ENCODE peak calls at places on chromosomes 11 and 22, in seven cellular contexts. One of them, this sample, is unnamed.

GRCh38 chr11:46202149-46202548 is 75.3 kb upstream of the CREB3L1 start:
- DNase-seq in dorsolateral prefrontal cortex: no peak
- DNase-seq in A549: no peak
- DNase-seq in AG10803: no peak
- DNase-seq in GM23338: peak
- DNase-seq in cardiac fibroblast: no peak
- DNase-seq in endodermal cell: peak
- DNase-seq in this sample: no peak

GRCh38 chr11:75223954-75224643 is 16.5 kb upstream of the TPBGL start:
- DNase-seq in dorsolateral prefrontal cortex: no peak
- DNase-seq in A549: peak
- DNase-seq in AG10803: no peak
- DNase-seq in GM23338: peak
- DNase-seq in cardiac fibroblast: no peak
- DNase-seq in endodermal cell: peak
- DNase-seq in this sample: no peak

GRCh38 chr11:69241075-69241740 is 52.7 kb upstream of the MYEOV start:
- DNase-seq in dorsolateral prefrontal cortex: no peak
- DNase-seq in A549: no peak
- DNase-seq in AG10803: no peak
- DNase-seq in GM23338: peak
- DNase-seq in cardiac fibroblast: no peak
- DNase-seq in endodermal cell: peak
- DNase-seq in this sample: no peak

GRCh38 chr11:59152312-59152967 is 9.8 kb downstream of the FAM111A start:
- DNase-seq in dorsolateral prefrontal cortex: no peak
- DNase-seq in A549: no peak
- DNase-seq in AG10803: no peak
- DNase-seq in GM23338: no peak
- DNase-seq in cardiac fibroblast: no peak
- DNase-seq in endodermal cell: no peak
- DNase-seq in this sample: no peak

GRCh38 chr11:121132211-121132976 is 31.4 kb downstream of the TECTA start:
- DNase-seq in dorsolateral prefrontal cortex: no peak
- DNase-seq in A549: peak
- DNase-seq in AG10803: no peak
- DNase-seq in GM23338: no peak
- DNase-seq in cardiac fibroblast: no peak
- DNase-seq in endodermal cell: no peak
- DNase-seq in this sample: no peak

GRCh38 chr11:59551651-59552521 is 40.5 kb downstream of the OR4D9 start:
- DNase-seq in dorsolateral prefrontal cortex: no peak
- DNase-seq in A549: peak
- DNase-seq in AG10803: peak
- DNase-seq in GM23338: peak
- DNase-seq in cardiac fibroblast: peak
- DNase-seq in endodermal cell: peak
- DNase-seq in this sample: peak

GRCh38 chr11:96122601-96123044 is 198.7 kb upstream of the MTMR2 start:
- DNase-seq in dorsolateral prefrontal cortex: no peak
- DNase-seq in A549: no peak
- DNase-seq in AG10803: no peak
- DNase-seq in GM23338: no peak
- DNase-seq in cardiac fibroblast: no peak
- DNase-seq in endodermal cell: no peak
- DNase-seq in this sample: peak

GRCh38 chr11:64787526-64788320 is 9.4 kb upstream of the SF1 start:
- DNase-seq in dorsolateral prefrontal cortex: peak
- DNase-seq in A549: peak
- DNase-seq in AG10803: peak
- DNase-seq in GM23338: peak
- DNase-seq in cardiac fibroblast: peak
- DNase-seq in endodermal cell: peak
- DNase-seq in this sample: no peak

GRCh38 chr11:106670069-106670468 is 348.2 kb downstream of the GUCY1A2 start:
- DNase-seq in dorsolateral prefrontal cortex: no peak
- DNase-seq in A549: no peak
- DNase-seq in AG10803: no peak
- DNase-seq in GM23338: peak
- DNase-seq in cardiac fibroblast: no peak
- DNase-seq in endodermal cell: no peak
- DNase-seq in this sample: no peak

GRCh38 chr11:13339196-13340153 is 61.9 kb downstream of the BMAL1 start:
- DNase-seq in dorsolateral prefrontal cortex: no peak
- DNase-seq in A549: peak
- DNase-seq in AG10803: peak
- DNase-seq in GM23338: no peak
- DNase-seq in cardiac fibroblast: peak
- DNase-seq in endodermal cell: no peak
- DNase-seq in this sample: peak

GRCh38 chr11:112364962-112365481 is 104.4 kb upstream of the PLET1 start:
- DNase-seq in dorsolateral prefrontal cortex: no peak
- DNase-seq in A549: peak
- DNase-seq in AG10803: peak
- DNase-seq in GM23338: no peak
- DNase-seq in cardiac fibroblast: peak
- DNase-seq in endodermal cell: no peak
- DNase-seq in this sample: peak

GRCh38 chr11:132981146-132981956 is 551.0 kb downstream of the OPCML start:
- DNase-seq in dorsolateral prefrontal cortex: no peak
- DNase-seq in A549: no peak
- DNase-seq in AG10803: no peak
- DNase-seq in GM23338: no peak
- DNase-seq in cardiac fibroblast: no peak
- DNase-seq in endodermal cell: no peak
- DNase-seq in this sample: no peak

GRCh38 chr11:117011541-117011908 is 86.7 kb downstream of the SIK3 start:
- DNase-seq in dorsolateral prefrontal cortex: no peak
- DNase-seq in A549: peak
- DNase-seq in AG10803: no peak
- DNase-seq in GM23338: no peak
- DNase-seq in cardiac fibroblast: peak
- DNase-seq in endodermal cell: no peak
- DNase-seq in this sample: no peak

GRCh38 chr11:58688779-58689503 is 42.8 kb downstream of the GLYAT start:
- DNase-seq in dorsolateral prefrontal cortex: no peak
- DNase-seq in A549: no peak
- DNase-seq in AG10803: peak
- DNase-seq in GM23338: no peak
- DNase-seq in cardiac fibroblast: no peak
- DNase-seq in endodermal cell: no peak
- DNase-seq in this sample: no peak

GRCh38 chr22:31144223-31144622 is 3.9 kb upstream of the PLA2G3 start:
- DNase-seq in dorsolateral prefrontal cortex: no peak
- DNase-seq in A549: no peak
- DNase-seq in AG10803: peak
- DNase-seq in GM23338: no peak
- DNase-seq in cardiac fibroblast: no peak
- DNase-seq in endodermal cell: no peak
- DNase-seq in this sample: no peak

GRCh38 chr22:36977401-36977861 is 41.8 kb downstream of the TST start:
- DNase-seq in dorsolateral prefrontal cortex: no peak
- DNase-seq in A549: peak
- DNase-seq in AG10803: peak
- DNase-seq in GM23338: peak
- DNase-seq in cardiac fibroblast: peak
- DNase-seq in endodermal cell: peak
- DNase-seq in this sample: no peak
- TF ChIP-seq CTCF in dorsolateral prefrontal cortex: no peak
- TF ChIP-seq CTCF in A549: peak
- TF ChIP-seq CTCF in AG10803: peak
- TF ChIP-seq CTCF in GM23338: peak
- TF ChIP-seq CTCF in cardiac fibroblast: peak
- TF ChIP-seq CTCF in endodermal cell: peak
- TF ChIP-seq CTCF in this sample: peak

GRCh38 chr11:109085708-109086373 is 336.1 kb upstream of the C11orf87 start:
- DNase-seq in dorsolateral prefrontal cortex: no peak
- DNase-seq in A549: no peak
- DNase-seq in AG10803: peak
- DNase-seq in GM23338: no peak
- DNase-seq in cardiac fibroblast: peak
- DNase-seq in endodermal cell: no peak
- DNase-seq in this sample: no peak
- H3K4me3 ChIP-seq in dorsolateral prefrontal cortex: no peak
- H3K4me3 ChIP-seq in A549: no peak
- H3K4me3 ChIP-seq in AG10803: no peak
- H3K4me3 ChIP-seq in GM23338: no peak
- H3K4me3 ChIP-seq in cardiac fibroblast: no peak
- H3K4me3 ChIP-seq in endodermal cell: no peak
- H3K4me3 ChIP-seq in this sample: no peak

GRCh38 chr11:10922944-10923343 is 65.1 kb upstream of the ZBED5 start:
- DNase-seq in dorsolateral prefrontal cortex: no peak
- DNase-seq in A549: no peak
- DNase-seq in AG10803: no peak
- DNase-seq in GM23338: no peak
- DNase-seq in cardiac fibroblast: no peak
- DNase-seq in endodermal cell: no peak
- DNase-seq in this sample: no peak
- TF ChIP-seq CTCF in dorsolateral prefrontal cortex: no peak
- TF ChIP-seq CTCF in A549: no peak
- TF ChIP-seq CTCF in AG10803: no peak
- TF ChIP-seq CTCF in GM23338: no peak
- TF ChIP-seq CTCF in cardiac fibroblast: no peak
- TF ChIP-seq CTCF in endodermal cell: no peak
- TF ChIP-seq CTCF in this sample: no peak

GRCh38 chr11:1870326-1870696 is 17.4 kb downstream of the LSP1 start:
- DNase-seq in dorsolateral prefrontal cortex: no peak
- DNase-seq in A549: no peak
- DNase-seq in AG10803: no peak
- DNase-seq in GM23338: no peak
- DNase-seq in cardiac fibroblast: no peak
- DNase-seq in endodermal cell: no peak
- DNase-seq in this sample: no peak

GRCh38 chr11:1871531-1871930 is 18.6 kb downstream of the LSP1 start:
- DNase-seq in dorsolateral prefrontal cortex: no peak
- DNase-seq in A549: no peak
- DNase-seq in AG10803: no peak
- DNase-seq in GM23338: no peak
- DNase-seq in cardiac fibroblast: no peak
- DNase-seq in endodermal cell: no peak
- DNase-seq in this sample: no peak

GRCh38 chr11:1872267-1872985 is 19.3 kb downstream of the PRR33 start:
- DNase-seq in dorsolateral prefrontal cortex: no peak
- DNase-seq in A549: no peak
- DNase-seq in AG10803: no peak
- DNase-seq in GM23338: no peak
- DNase-seq in cardiac fibroblast: no peak
- DNase-seq in endodermal cell: no peak
- DNase-seq in this sample: no peak

GRCh38 chr11:1869427-1870325 is 16.8 kb downstream of the LSP1 start:
- DNase-seq in dorsolateral prefrontal cortex: no peak
- DNase-seq in A549: peak
- DNase-seq in AG10803: no peak
- DNase-seq in GM23338: peak
- DNase-seq in cardiac fibroblast: no peak
- DNase-seq in endodermal cell: no peak
- DNase-seq in this sample: no peak

GRCh38 chr11:1870721-1871466 is 18.0 kb downstream of the LSP1 start:
- DNase-seq in dorsolateral prefrontal cortex: peak
- DNase-seq in A549: no peak
- DNase-seq in AG10803: peak
- DNase-seq in GM23338: peak
- DNase-seq in cardiac fibroblast: no peak
- DNase-seq in endodermal cell: no peak
- DNase-seq in this sample: no peak
- H3K4me3 ChIP-seq in dorsolateral prefrontal cortex: no peak
- H3K4me3 ChIP-seq in A549: no peak
- H3K4me3 ChIP-seq in AG10803: no peak
- H3K4me3 ChIP-seq in GM23338: no peak
- H3K4me3 ChIP-seq in cardiac fibroblast: no peak
- H3K4me3 ChIP-seq in endodermal cell: no peak
- H3K4me3 ChIP-seq in this sample: no peak

GRCh38 chr11:86941077-86941870 is 13.9 kb downstream of the FZD4 start:
- DNase-seq in dorsolateral prefrontal cortex: no peak
- DNase-seq in A549: no peak
- DNase-seq in AG10803: no peak
- DNase-seq in GM23338: no peak
- DNase-seq in cardiac fibroblast: no peak
- DNase-seq in endodermal cell: no peak
- DNase-seq in this sample: no peak

GRCh38 chr11:86941871-86942208 is 13.4 kb downstream of the FZD4 start:
- DNase-seq in dorsolateral prefrontal cortex: no peak
- DNase-seq in A549: no peak
- DNase-seq in AG10803: no peak
- DNase-seq in GM23338: no peak
- DNase-seq in cardiac fibroblast: no peak
- DNase-seq in endodermal cell: no peak
- DNase-seq in this sample: no peak

GRCh38 chr11:86938900-86939880 is 16.0 kb downstream of the FZD4 start:
- DNase-seq in dorsolateral prefrontal cortex: no peak
- DNase-seq in A549: peak
- DNase-seq in AG10803: peak
- DNase-seq in GM23338: peak
- DNase-seq in cardiac fibroblast: peak
- DNase-seq in endodermal cell: no peak
- DNase-seq in this sample: no peak

GRCh38 chr11:86938203-86938899 is 16.8 kb downstream of the FZD4 start:
- DNase-seq in dorsolateral prefrontal cortex: no peak
- DNase-seq in A549: no peak
- DNase-seq in AG10803: no peak
- DNase-seq in GM23338: no peak
- DNase-seq in cardiac fibroblast: no peak
- DNase-seq in endodermal cell: no peak
- DNase-seq in this sample: no peak

DNA sequence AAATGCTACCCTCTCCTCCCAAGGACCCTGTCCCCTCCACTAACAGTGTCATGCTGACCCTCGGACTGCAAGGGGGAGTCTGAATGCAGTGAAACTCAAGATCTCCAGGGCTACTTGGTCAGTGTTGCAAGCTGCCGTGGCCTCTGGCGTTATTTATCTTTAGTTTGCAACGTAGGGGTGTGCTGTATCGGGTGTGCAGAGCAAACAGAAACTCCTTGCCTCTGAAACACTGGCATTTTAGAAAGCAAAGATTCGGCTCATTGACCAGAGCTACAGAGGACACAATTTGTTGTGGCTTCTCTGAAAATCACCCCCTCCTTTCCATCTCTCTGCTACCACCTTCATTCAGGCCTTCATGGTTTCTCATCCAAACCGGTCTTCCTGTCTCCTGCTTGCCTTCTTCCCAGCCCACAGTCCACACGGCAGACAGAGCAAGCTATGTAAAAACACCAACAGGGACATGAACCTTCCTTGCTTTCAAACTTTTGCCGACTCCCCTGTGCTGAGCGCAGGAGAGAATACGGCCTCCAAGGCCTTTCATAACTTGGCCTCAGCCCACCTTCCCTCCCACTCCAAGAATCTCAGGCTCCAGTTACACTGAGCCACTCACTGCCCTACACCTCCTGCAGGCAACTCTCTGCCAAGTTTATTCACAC is 14.9 kb downstream of the FZD4 start:
- DNase-seq in dorsolateral prefrontal cortex: no peak
- DNase-seq in A549: no peak
- DNase-seq in AG10803: peak
- DNase-seq in GM23338: peak
- DNase-seq in cardiac fibroblast: peak
- DNase-seq in endodermal cell: peak
- DNase-seq in this sample: no peak
- TF ChIP-seq CTCF in dorsolateral prefrontal cortex: no peak
- TF ChIP-seq CTCF in A549: no peak
- TF ChIP-seq CTCF in AG10803: no peak
- TF ChIP-seq CTCF in GM23338: no peak
- TF ChIP-seq CTCF in cardiac fibroblast: peak
- TF ChIP-seq CTCF in endodermal cell: peak
- TF ChIP-seq CTCF in this sample: no peak

GRCh38 chr22:26658671-26659478 is 1.5 kb downstream of the MIAT start:
- DNase-seq in dorsolateral prefrontal cortex: peak
- DNase-seq in A549: peak
- DNase-seq in AG10803: peak
- DNase-seq in GM23338: peak
- DNase-seq in cardiac fibroblast: peak
- DNase-seq in endodermal cell: peak
- DNase-seq in this sample: peak
- H3K4me3 ChIP-seq in dorsolateral prefrontal cortex: peak
- H3K4me3 ChIP-seq in A549: peak
- H3K4me3 ChIP-seq in AG10803: peak
- H3K4me3 ChIP-seq in GM23338: peak
- H3K4me3 ChIP-seq in cardiac fibroblast: peak
- H3K4me3 ChIP-seq in endodermal cell: peak
- H3K4me3 ChIP-seq in this sample: peak

This sample was measured in AG04449.